ENCODE peak calls at places on chromosomes 11 and 22, in six cellular contexts. P is activated CD8-positive, alpha-beta memory T cell treated with anti-CD3 and anti-CD28 coated beads, Interleukin-2, amount 50 U/mL, for 48 hours; M is central memory CD4-positive, alpha-beta T cell; Q is stimulated activated effector memory CD8-positive, alpha-beta T cell treated with anti-CD3 and anti-CD28 coated beads, Interleukin-12 subunit alpha, Interleukin-12 subunit beta, amount 100 ng/mL, for 72 hours; T is NCI-H510A treated with DMSO at 0.1 percent for 48 hours; N is ACHN. H is an unnamed sample.

GRCh38 chr11:122113836-122114235 is 2.2 kb downstream of the BLID start:
- DNase-seq in P (no peak), M (no peak), Q (no peak), T (no peak), N (no peak), H (no peak)

GRCh38 chr11:114159320-114159719 is 99.8 kb downstream of the ZBTB16 start:
- DNase-seq in P (no peak), M (no peak), Q (no peak), T (no peak), N (no peak), H (no peak)

GRCh38 chr11:111059726-111060125 is 185.8 kb upstream of the POU2AF2 start:
- DNase-seq in P (no peak), M (no peak), Q (no peak), T (no peak), N (no peak), H (no peak)

GRCh38 chr11:43268161-43268560 is 43.6 kb upstream of the API5 start:
- DNase-seq in P (no peak), M (no peak), Q (no peak), T (no peak), N (no peak), H (no peak)

GRCh38 chr22:16915711-16916110 is 90.5 kb upstream of the XKR3 start:
- DNase-seq in P (no peak), M (no peak), Q (no peak), T (no peak), N (peak; percentile 16), H (no peak)

GRCh38 chr11:6474806-6475500 is 1.2 kb upstream of the TRIM3 start:
- DNase-seq in P (no peak), M (no peak), Q (no peak), T (no peak), N (no peak), H (peak; percentile 54)

GRCh38 chr11:69335010-69335409 is 41.1 kb downstream of the MYEOV start:
- DNase-seq in P (peak; percentile 44), M (no peak), Q (no peak), T (no peak), N (no peak), H (peak; percentile 82)

GRCh38 chr22:49586244-49586748 is 241.4 kb downstream of the BRD1 start:
- DNase-seq in P (no peak), M (no peak), Q (no peak), T (no peak), N (no peak), H (no peak)

GRCh38 chr22:38489561-38490133 is 16.5 kb downstream of the DDX17 start:
- DNase-seq in P (no peak), M (no peak), Q (no peak), T (no peak), N (no peak), H (no peak)

GRCh38 chr11:126329644-126330200 is 25.8 kb upstream of the ST3GAL4 start:
- DNase-seq in P (no peak), M (no peak), Q (peak; percentile 66), T (no peak), N (no peak), H (no peak)

GRCh38 chr22:32531955-32532818 is 57.6 kb downstream of the FBXO7 start:
- DNase-seq in P (no peak), M (no peak), Q (no peak), T (peak; percentile 9), N (no peak), H (peak; percentile 92)

GRCh38 chr11:60831501-60832079 is 10.3 kb upstream of the CCDC86 start:
- DNase-seq in P (no peak), M (no peak), Q (no peak), T (no peak), N (peak; percentile 49), H (no peak)

GRCh38 chr11:128669491-128669890 is 24.4 kb upstream of the FLI1 start:
- DNase-seq in P (no peak), M (no peak), Q (no peak), T (no peak), N (no peak), H (no peak)

GRCh38 chr11:72669527-72669926 is 4.7 kb downstream of the PDE2A start:
- DNase-seq in P (no peak), M (no peak), Q (no peak), T (no peak), N (no peak), H (no peak)

GRCh38 chr11:88569342-88569741 is 231.8 kb upstream of the CTSC start:
- DNase-seq in P (no peak), M (no peak), Q (no peak), T (no peak), N (no peak), H (no peak)

GRCh38 chr11:73585834-73586575 is 11.9 kb downstream of the FAM168A start:
- DNase-seq in P (no peak), M (no peak), Q (no peak), T (no peak), N (no peak), H (no peak)

GRCh38 chr11:95337175-95337957 is 106.4 kb upstream of the SESN3 start:
- DNase-seq in P (peak; percentile 63), M (peak; percentile 24), Q (no peak), T (no peak), N (no peak), H (no peak)

H was measured in osteocyte.